ENCODE peak calls at places on chromosomes 6 and 20, in nine cellular contexts. N, W, B, F, J, L, H, Z and D are unnamed samples.

GRCh38 chr6:163751032-163751525 is 336.6 kb downstream of the QKI start:
- DNase-seq in N (no peak), W (no peak), B (no peak), F (peak; percentile 62), J (no peak), L (no peak), H (no peak), Z (no peak), D (no peak)

GRCh38 chr6:107310362-107310761 is 149.0 kb downstream of the PDSS2 start:
- DNase-seq in N (no peak), W (no peak), B (no peak), F (no peak), J (no peak), L (no peak), H (no peak), Z (no peak), D (no peak)

GRCh38 chr20:51339721-51340450 is 202.6 kb downstream of the NFATC2 start:
- DNase-seq in N (no peak), W (no peak), B (no peak), F (no peak), J (no peak), L (no peak), H (no peak), Z (no peak), D (no peak)

GRCh38 chr20:60219984-60220540 is 261.8 kb downstream of the CDH26 start:
- DNase-seq in N (no peak), W (peak; percentile 40), B (no peak), F (no peak), J (no peak), L (no peak), H (no peak), Z (no peak), D (no peak)

GRCh38 chr6:158793432-158793831 is 25.7 kb downstream of the EZR start:
- DNase-seq in N (no peak), W (peak; percentile 6), B (no peak), F (peak; percentile 38), J (no peak), L (no peak), H (peak; percentile 37), Z (no peak), D (no peak)

GRCh38 chr20:58022711-58023110 is 205.7 kb downstream of the ANKRD60 start:
- DNase-seq in N (no peak), W (no peak), B (no peak), F (no peak), J (no peak), L (no peak), H (no peak), Z (no peak), D (no peak)

GRCh38 chr6:163324928-163325784 is 89.4 kb upstream of the QKI start:
- DNase-seq in N (no peak), W (peak; percentile 90), B (no peak), F (no peak), J (no peak), L (no peak), H (no peak), Z (peak; percentile 27), D (peak; percentile 62)

GRCh38 chr20:49400410-49400809 is 82.1 kb downstream of the KCNB1 start:
- DNase-seq in N (no peak), W (no peak), B (no peak), F (no peak), J (no peak), L (peak; percentile 64), H (no peak), Z (peak; percentile 10), D (peak; percentile 78)

GRCh38 chr6:119349341-119350201 is at the start of gene MAN1A1:
- DNase-seq in N (peak; percentile 92), W (peak; percentile 98), B (peak; percentile 86), F (peak; percentile 94), J (peak; percentile 93), L (peak; percentile 89), H (peak; percentile 99), Z (peak; percentile 89), D (peak; percentile 91)

GRCh38 chr20:23187759-23188158 is 101.6 kb upstream of the CD93 start:
- DNase-seq in N (no peak), W (no peak), B (no peak), F (no peak), J (no peak), L (no peak), H (no peak), Z (peak; percentile 77), D (no peak)

GRCh38 chr6:154302111-154302752 is 54.4 kb downstream of the IPCEF1 start:
- DNase-seq in N (no peak), W (no peak), B (no peak), F (no peak), J (no peak), L (no peak), H (no peak), Z (no peak), D (no peak)

GRCh38 chr6:38503032-38503784 is 136.5 kb downstream of the BTBD9 start:
- DNase-seq in N (no peak), W (no peak), B (no peak), F (no peak), J (no peak), L (no peak), H (no peak), Z (no peak), D (no peak)

GRCh38 chr6:72916906-72917305 is 295.0 kb downstream of the KCNQ5 start:
- DNase-seq in N (no peak), W (no peak), B (no peak), F (no peak), J (no peak), L (no peak), H (no peak), Z (no peak), D (peak; percentile 64)

GRCh38 chr6:6588924-6589696 is 590 bp downstream of the LY86 start:
- DNase-seq in N (no peak), W (no peak), B (no peak), F (no peak), J (no peak), L (no peak), H (no peak), Z (no peak), D (no peak)

GRCh38 chr6:157323114-157323923 is at the start of gene TMEM242:
- DNase-seq in N (peak; percentile 97), W (peak; percentile 98), B (peak; percentile 82), F (peak; percentile 92), J (peak; percentile 97), L (peak; percentile 92), H (peak; percentile 89), Z (peak; percentile 92), D (peak; percentile 96)

GRCh38 chr6:119980802-119981201 is 631.2 kb upstream of the MAN1A1 start:
- DNase-seq in N (no peak), W (no peak), B (no peak), F (no peak), J (no peak), L (no peak), H (no peak), Z (no peak), D (no peak)

GRCh38 chr20:41509801-41510200 is 108.4 kb downstream of the CHD6 start:
- DNase-seq in N (no peak), W (no peak), B (no peak), F (no peak), J (no peak), L (peak; percentile 57), H (no peak), Z (peak; percentile 63), D (peak; percentile 73)

GRCh38 chr20:24998121-24998520 is 5.6 kb upstream of the APMAP start:
- DNase-seq in N (no peak), W (peak; percentile 70), B (no peak), F (no peak), J (peak; percentile 29), L (no peak), H (no peak), Z (no peak), D (no peak)

GRCh38 chr6:80976336-80976735 is 776.1 kb downstream of the TENT5A start:
- DNase-seq in N (no peak), W (no peak), B (no peak), F (no peak), J (no peak), L (no peak), H (no peak), Z (no peak), D (no peak)

GRCh38 chr6:70506321-70506720 is 60.4 kb upstream of the SDHAF4 start:
- DNase-seq in N (no peak), W (no peak), B (no peak), F (no peak), J (no peak), L (no peak), H (no peak), Z (no peak), D (no peak)